ENCODE peak calls at places on chromosomes 3 and 15, in six cellular contexts. One of them, this sample, is unnamed.
A peak's percentile ranks its signal among the peaks of the same experiment; 100 is the strongest.

GRCh38 chr3:186360779-186361178 is 1.3 kb downstream of the DGKG start:
- DNase-seq in naive B cell: no peak
- DNase-seq in AG10803: no peak
- DNase-seq in GM23338: peak; percentile 65
- DNase-seq in GM10248: no peak
- DNase-seq in GM03348: no peak
- DNase-seq in this sample: peak; percentile 74

GRCh38 chr15:99476413-99477222 is 89.2 kb upstream of the MEF2A start:
- DNase-seq in naive B cell: peak; percentile 74
- DNase-seq in AG10803: peak; percentile 98
- DNase-seq in GM23338: no peak
- DNase-seq in GM10248: peak; percentile 55
- DNase-seq in GM03348: peak; percentile 93
- DNase-seq in this sample: peak; percentile 23

GRCh38 chr3:104126463-104126862 is 1240.2 kb upstream of the ALCAM start:
- DNase-seq in naive B cell: no peak
- DNase-seq in AG10803: no peak
- DNase-seq in GM23338: no peak
- DNase-seq in GM10248: no peak
- DNase-seq in GM03348: no peak
- DNase-seq in this sample: no peak

GRCh38 chr3:195033531-195034091 is 237.3 kb downstream of the XXYLT1 start:
- DNase-seq in naive B cell: no peak
- DNase-seq in AG10803: no peak
- DNase-seq in GM23338: no peak
- DNase-seq in GM10248: no peak
- DNase-seq in GM03348: no peak
- DNase-seq in this sample: no peak

GRCh38 chr3:115658032-115658336 is 34.7 kb downstream of the GAP43 start:
- DNase-seq in naive B cell: no peak
- DNase-seq in AG10803: no peak
- DNase-seq in GM23338: no peak
- DNase-seq in GM10248: no peak
- DNase-seq in GM03348: no peak
- DNase-seq in this sample: no peak

GRCh38 chr15:78204351-78205309 is 29.7 kb downstream of the ACSBG1 start:
- DNase-seq in naive B cell: no peak
- DNase-seq in AG10803: peak; percentile 25
- DNase-seq in GM23338: no peak
- DNase-seq in GM10248: no peak
- DNase-seq in GM03348: no peak
- DNase-seq in this sample: no peak

GRCh38 chr15:59443341-59444081 is 5.5 kb downstream of the FAM81A start:
- DNase-seq in naive B cell: no peak
- DNase-seq in AG10803: no peak
- DNase-seq in GM23338: peak; percentile 26
- DNase-seq in GM10248: peak; percentile 35
- DNase-seq in GM03348: no peak
- DNase-seq in this sample: peak; percentile 27

GRCh38 chr3:47573190-47574172 is 5.2 kb downstream of the CSPG5 start:
- DNase-seq in naive B cell: no peak
- DNase-seq in AG10803: no peak
- DNase-seq in GM23338: no peak
- DNase-seq in GM10248: no peak
- DNase-seq in GM03348: no peak
- DNase-seq in this sample: peak; percentile 73

GRCh38 chr3:62577153-62577552 is 203.8 kb upstream of the FEZF2 start:
- DNase-seq in naive B cell: no peak
- DNase-seq in AG10803: no peak
- DNase-seq in GM23338: no peak
- DNase-seq in GM10248: no peak
- DNase-seq in GM03348: no peak
- DNase-seq in this sample: no peak

GRCh38 chr3:159472611-159473010 is 516.0 kb upstream of the IL12A start:
- DNase-seq in naive B cell: no peak
- DNase-seq in AG10803: no peak
- DNase-seq in GM23338: no peak
- DNase-seq in GM10248: no peak
- DNase-seq in GM03348: no peak
- DNase-seq in this sample: no peak

GRCh38 chr3:126537116-126537729 is 13.3 kb downstream of the CHST13 start:
- DNase-seq in naive B cell: no peak
- DNase-seq in AG10803: no peak
- DNase-seq in GM23338: no peak
- DNase-seq in GM10248: no peak
- DNase-seq in GM03348: no peak
- DNase-seq in this sample: no peak

GRCh38 chr15:56869573-56869972 is 48.9 kb upstream of the TCF12 start:
- DNase-seq in naive B cell: peak; percentile 14
- DNase-seq in AG10803: peak; percentile 9
- DNase-seq in GM23338: peak; percentile 59
- DNase-seq in GM10248: no peak
- DNase-seq in GM03348: peak; percentile 17
- DNase-seq in this sample: no peak

GRCh38 chr3:53222183-53222901 is 33.5 kb downstream of the TKT start:
- DNase-seq in naive B cell: no peak
- DNase-seq in AG10803: no peak
- DNase-seq in GM23338: peak; percentile 34
- DNase-seq in GM10248: no peak
- DNase-seq in GM03348: no peak
- DNase-seq in this sample: no peak

GRCh38 chr15:48336940-48337339 is 5.7 kb downstream of the DUT start:
- DNase-seq in naive B cell: peak; percentile 12
- DNase-seq in AG10803: peak; percentile 12
- DNase-seq in GM23338: peak; percentile 71
- DNase-seq in GM10248: no peak
- DNase-seq in GM03348: peak; percentile 19
- DNase-seq in this sample: no peak

GRCh38 chr3:14301558-14301957 is 100.8 kb upstream of the SLC6A6 start:
- DNase-seq in naive B cell: no peak
- DNase-seq in AG10803: peak; percentile 61
- DNase-seq in GM23338: peak; percentile 45
- DNase-seq in GM10248: no peak
- DNase-seq in GM03348: no peak
- DNase-seq in this sample: no peak

GRCh38 chr3:100717637-100718487 is 8.6 kb downstream of the TFG start:
- DNase-seq in naive B cell: no peak
- DNase-seq in AG10803: no peak
- DNase-seq in GM23338: no peak
- DNase-seq in GM10248: no peak
- DNase-seq in GM03348: no peak
- DNase-seq in this sample: no peak

GRCh38 chr3:40120067-40120692 is 189.3 kb upstream of the EIF1B start:
- DNase-seq in naive B cell: no peak
- DNase-seq in AG10803: no peak
- DNase-seq in GM23338: no peak
- DNase-seq in GM10248: no peak
- DNase-seq in GM03348: no peak
- DNase-seq in this sample: no peak

GRCh38 chr3:49673715-49674490 is at the start of gene APEH:
- DNase-seq in naive B cell: peak; percentile 99
- DNase-seq in AG10803: peak; percentile 97
- DNase-seq in GM23338: peak; percentile 100
- DNase-seq in GM10248: peak; percentile 99
- DNase-seq in GM03348: peak; percentile 99
- DNase-seq in this sample: peak; percentile 96

GRCh38 chr3:49724586-49724985 is 835 bp upstream of the GMPPB start:
- DNase-seq in naive B cell: peak; percentile 76
- DNase-seq in AG10803: no peak
- DNase-seq in GM23338: peak; percentile 36
- DNase-seq in GM10248: peak; percentile 57
- DNase-seq in GM03348: no peak
- DNase-seq in this sample: no peak

GRCh38 chr3:156291269-156292123 is 171.1 kb downstream of the KCNAB1 start:
- DNase-seq in naive B cell: peak; percentile 29
- DNase-seq in AG10803: peak; percentile 10
- DNase-seq in GM23338: peak; percentile 77
- DNase-seq in GM10248: no peak
- DNase-seq in GM03348: peak; percentile 31
- DNase-seq in this sample: peak; percentile 89

GRCh38 chr15:56919708-56920637 is 1.5 kb downstream of the TCF12 start:
- DNase-seq in naive B cell: peak; percentile 1
- DNase-seq in AG10803: peak; percentile 21
- DNase-seq in GM23338: peak; percentile 72
- DNase-seq in GM10248: peak; percentile 29
- DNase-seq in GM03348: no peak
- DNase-seq in this sample: peak; percentile 81

GRCh38 chr3:53030864-53031445 is 14.9 kb downstream of the SFMBT1 start:
- DNase-seq in naive B cell: peak; percentile 14
- DNase-seq in AG10803: no peak
- DNase-seq in GM23338: peak; percentile 65
- DNase-seq in GM10248: peak; percentile 45
- DNase-seq in GM03348: no peak
- DNase-seq in this sample: no peak

GRCh38 chr3:170476291-170476690 is 57.6 kb downstream of the CLDN11 start:
- DNase-seq in naive B cell: no peak
- DNase-seq in AG10803: no peak
- DNase-seq in GM23338: no peak
- DNase-seq in GM10248: no peak
- DNase-seq in GM03348: no peak
- DNase-seq in this sample: no peak

GRCh38 chr3:126149256-126149902 is 31.0 kb downstream of the ALDH1L1 start:
- DNase-seq in naive B cell: no peak
- DNase-seq in AG10803: no peak
- DNase-seq in GM23338: no peak
- DNase-seq in GM10248: no peak
- DNase-seq in GM03348: no peak
- DNase-seq in this sample: no peak

GRCh38 chr15:90340345-90340744 is 11.7 kb upstream of the ZNF774 start:
- DNase-seq in naive B cell: no peak
- DNase-seq in AG10803: no peak
- DNase-seq in GM23338: peak; percentile 60
- DNase-seq in GM10248: no peak
- DNase-seq in GM03348: no peak
- DNase-seq in this sample: no peak

GRCh38 chr3:105598047-105598796 is 231.5 kb downstream of the ALCAM start:
- DNase-seq in naive B cell: no peak
- DNase-seq in AG10803: peak; percentile 90
- DNase-seq in GM23338: no peak
- DNase-seq in GM10248: no peak
- DNase-seq in GM03348: peak; percentile 78
- DNase-seq in this sample: no peak

GRCh38 chr15:67409175-67409574 is 111.8 kb upstream of the C15orf61 start:
- DNase-seq in naive B cell: no peak
- DNase-seq in AG10803: no peak
- DNase-seq in GM23338: peak; percentile 29
- DNase-seq in GM10248: no peak
- DNase-seq in GM03348: no peak
- DNase-seq in this sample: no peak

GRCh38 chr3:11634081-11634635 is 9.6 kb downstream of the VGLL4 start:
- DNase-seq in naive B cell: no peak
- DNase-seq in AG10803: no peak
- DNase-seq in GM23338: no peak
- DNase-seq in GM10248: no peak
- DNase-seq in GM03348: no peak
- DNase-seq in this sample: no peak

This sample was measured in retina.